ENCODE peak calls at places on chromosomes 2 and 18, in ten cellular contexts. T, I, W, X, N, E, B, R, U and V are unnamed samples. For H3K4me1, the result is how much of the 10 kb centered on the place peaks cover.

GRCh38 chr2:26682155-26682554 is 10.4 kb upstream of the KCNK3 start:
- DNase-seq in R (peak), W (peak), E (no peak), B (peak), X (no peak), T (no peak), N (no peak), U (no peak), I (peak), V (peak)

GRCh38 chr2:15671409-15671808 is 79.7 kb downstream of the DDX1 start:
- DNase-seq in T (no peak), E (no peak), B (no peak), I (no peak), U (no peak), N (no peak), W (no peak), R (no peak), X (no peak), V (no peak)

GRCh38 chr2:182148344-182148743 is 162.7 kb downstream of the PPP1R1C start:
- DNase-seq in B (peak), U (no peak), N (no peak), W (no peak), E (no peak), X (no peak), T (no peak), I (peak), R (no peak), V (no peak)

GRCh38 chr2:177147093-177147694 is 65.4 kb upstream of the HNRNPA3 start:
- DNase-seq in R (no peak), E (peak), I (peak), T (no peak), N (peak), U (peak), B (no peak), X (peak), W (no peak), V (no peak)

GRCh38 chr18:51082571-51083264 is 52.7 kb downstream of the SMAD4 start:
- DNase-seq in R (no peak), W (no peak), I (no peak), T (no peak), X (no peak), U (no peak), N (no peak), B (no peak), E (no peak), V (no peak)

GRCh38 chr2:110097506-110098220 is 18.0 kb downstream of the MALL start:
- DNase-seq in U (no peak), W (no peak), N (no peak), T (no peak), X (no peak), B (no peak), E (no peak), R (peak), I (no peak), V (no peak)

GRCh38 chr18:58453913-58454317 is 175.0 kb downstream of the ALPK2 start:
- DNase-seq in N (no peak), X (no peak), R (no peak), I (no peak), U (no peak), E (no peak), T (no peak), W (no peak), B (no peak), V (no peak)

GRCh38 chr18:57057890-57058289 is 89.0 kb upstream of the BOD1L2 start:
- DNase-seq in T (no peak), N (no peak), U (no peak), I (no peak), W (no peak), E (no peak), X (no peak), B (no peak), R (no peak), V (no peak)

GRCh38 chr18:48031011-48031480 is 100.6 kb upstream of the SMAD2 start:
- DNase-seq in T (no peak), N (peak), I (peak), U (no peak), R (peak), E (peak), X (peak), B (peak), W (peak), V (peak)

GRCh38 chr2:20170646-20171250 is 54.2 kb downstream of the SDC1 start:
- DNase-seq in U (no peak), B (peak), X (no peak), E (no peak), N (no peak), W (no peak), T (no peak), I (no peak), R (peak), V (no peak)

GRCh38 chr2:20173496-20174402 is 51.2 kb downstream of the SDC1 start:
- DNase-seq in E (no peak), B (peak), I (no peak), N (no peak), W (peak), R (peak), T (no peak), U (no peak), X (no peak), V (no peak)

GRCh38 chr2:20171445-20171977 is 53.4 kb downstream of the SDC1 start:
- DNase-seq in W (no peak), N (no peak), R (peak), U (no peak), B (peak), T (no peak), X (no peak), E (no peak), I (no peak), V (no peak)

GRCh38 chr2:20173064-20173463 is 51.9 kb downstream of the SDC1 start:
- DNase-seq in N (no peak), E (no peak), X (no peak), I (no peak), U (no peak), T (no peak), B (peak), R (no peak), W (peak), V (no peak)

DNA sequence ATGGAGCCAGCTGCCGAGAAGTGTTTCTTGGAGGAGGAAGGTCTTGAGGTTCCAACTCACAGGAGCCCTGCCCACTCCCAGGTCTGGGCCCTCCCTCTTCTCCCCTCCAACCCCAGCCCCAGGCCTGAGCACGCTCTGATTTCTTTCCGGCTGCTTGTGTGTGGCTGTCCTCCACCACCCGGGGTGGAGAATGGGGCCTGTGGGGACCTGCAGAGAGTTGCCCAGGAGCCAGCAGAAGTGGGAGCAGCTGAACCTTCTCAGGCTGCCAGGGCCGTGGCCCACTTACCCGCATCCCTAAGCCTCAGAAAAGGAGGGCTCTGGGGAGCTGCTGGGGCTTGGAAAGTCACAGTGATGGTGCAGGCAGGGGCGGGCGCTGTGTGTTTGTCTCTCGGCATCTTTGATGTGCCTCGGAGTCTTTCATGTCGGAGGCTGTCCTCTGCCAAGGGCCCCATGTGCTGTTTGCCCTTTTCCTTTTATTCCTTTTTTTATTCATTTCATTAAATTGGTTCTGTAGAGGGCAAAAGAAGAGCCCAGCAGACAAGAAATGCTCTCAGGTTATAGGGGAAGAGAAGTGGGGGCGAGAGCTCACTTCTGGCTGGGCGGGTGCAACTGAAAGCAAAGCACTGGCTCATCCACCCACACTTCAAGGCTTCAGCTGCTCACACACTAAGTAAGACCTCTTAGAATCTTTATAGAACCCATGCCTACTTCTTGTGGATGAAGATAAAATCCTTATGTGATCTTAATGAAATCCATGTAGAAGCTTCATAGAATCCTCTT is 52.5 kb downstream of the SDC1 start:
- DNase-seq in I (no peak), T (no peak), U (no peak), N (no peak), B (peak), E (no peak), W (peak), X (no peak), R (peak), V (no peak)
- H3K4me1 ChIP-seq in I (under half), T (under half), U (under half), N (under half), B (under half), E (under half), W (under half), X (under half), R (under half), V (under half)

GRCh38 chr2:97961534-97961933 is 34.2 kb downstream of the TMEM131 start:
- DNase-seq in N (no peak), R (no peak), T (no peak), X (no peak), E (no peak), B (no peak), U (no peak), W (no peak), I (no peak), V (no peak)
- H3K4me1 ChIP-seq in N (under half), R (under half), T (under half), X (under half), E (under half), B (under half), U (under half), W (under half), I (under half), V (under half)

GRCh38 chr18:76720683-76721082 is 101.7 kb upstream of the ZNF236 start:
- DNase-seq in B (no peak), I (peak), X (no peak), W (no peak), U (no peak), E (no peak), T (no peak), R (no peak), N (no peak), V (no peak)
- H3K4me1 ChIP-seq in B (under half), I (under half), X (under half), W (under half), U (under half), E (under half), T (half or more), R (under half), N (under half), V (under half)

DNA sequence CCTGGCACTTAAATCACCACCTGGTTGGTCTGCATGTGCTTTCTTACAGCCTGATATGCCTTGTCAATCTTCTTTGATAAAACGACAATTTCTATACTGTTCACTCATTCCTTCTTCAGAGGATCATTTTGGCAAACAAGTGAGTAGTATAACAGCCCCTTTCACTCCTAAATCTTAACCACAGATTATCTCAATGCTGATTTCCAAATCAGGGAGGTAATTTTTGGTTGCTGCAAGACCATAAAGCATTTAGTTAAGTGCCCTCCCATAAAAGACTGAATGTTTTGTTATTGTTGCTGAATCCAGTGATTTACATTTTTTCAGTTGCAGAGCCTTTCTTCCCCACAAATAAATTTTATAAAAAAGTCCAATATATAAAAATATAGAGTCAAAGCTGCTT is 129.2 kb upstream of the CYP26B1 start:
- DNase-seq in R (no peak), E (no peak), T (no peak), W (no peak), I (no peak), N (no peak), X (no peak), B (no peak), U (no peak), V (no peak)
- H3K4me1 ChIP-seq in R (under half), E (under half), T (under half), W (under half), I (under half), N (half or more), X (under half), B (under half), U (under half), V (under half)

GRCh38 chr2:191316246-191316645 is 71.0 kb downstream of the MYO1B start:
- DNase-seq in X (no peak), T (no peak), B (no peak), E (no peak), W (no peak), R (no peak), U (no peak), N (no peak), I (peak), V (no peak)
- H3K4me1 ChIP-seq in X (under half), T (under half), B (under half), E (under half), W (under half), R (under half), U (under half), N (under half), I (half or more), V (under half)

GRCh38 chr2:120866483-120867140 is 130.9 kb downstream of the GLI2 start:
- DNase-seq in E (no peak), W (peak), X (no peak), N (no peak), I (peak), T (no peak), B (no peak), U (no peak), R (no peak), V (peak)
- H3K4me1 ChIP-seq in E (under half), W (under half), X (under half), N (under half), I (under half), T (under half), B (under half), U (under half), R (under half), V (under half)

GRCh38 chr2:29760008-29760407 is 161.4 kb downstream of the ALK start:
- DNase-seq in I (no peak), B (no peak), R (no peak), N (no peak), X (no peak), E (no peak), T (no peak), U (no peak), W (no peak), V (no peak)
- H3K4me1 ChIP-seq in I (under half), B (under half), R (under half), N (under half), X (under half), E (under half), T (under half), U (under half), W (under half), V (under half)